ENCODE peak calls at places on chromosome 14, in five cellular contexts. One of them, this sample, is unnamed.

GRCh38 chr14:96649327-96649601 is 147.1 kb downstream of the PAPOLA start:
- DNase-seq in A549: no peak
- DNase-seq in neural progenitor cell: no peak
- DNase-seq in fibroblast of the aortic adventitia: no peak
- DNase-seq in IMR-90: no peak
- DNase-seq in this sample: no peak

GRCh38 chr14:102020058-102020971 is 55.9 kb downstream of the DYNC1H1 start:
- DNase-seq in IMR-90: peak
- DNase-seq in fibroblast of the aortic adventitia: peak
- DNase-seq in A549: no peak
- DNase-seq in neural progenitor cell: no peak
- DNase-seq in this sample: no peak

GRCh38 chr14:59425322-59425945 is 39.7 kb downstream of the GPR135 start:
- DNase-seq in fibroblast of the aortic adventitia: peak
- DNase-seq in neural progenitor cell: no peak
- DNase-seq in A549: no peak
- DNase-seq in IMR-90: peak
- DNase-seq in this sample: no peak

GRCh38 chr14:96676161-96676560 is 121.0 kb upstream of the VRK1 start:
- DNase-seq in A549: peak
- DNase-seq in IMR-90: peak
- DNase-seq in fibroblast of the aortic adventitia: peak
- DNase-seq in neural progenitor cell: no peak
- DNase-seq in this sample: no peak

GRCh38 chr14:92440345-92441003 is 73.1 kb upstream of the RIN3 start:
- DNase-seq in A549: no peak
- DNase-seq in IMR-90: no peak
- DNase-seq in neural progenitor cell: no peak
- DNase-seq in fibroblast of the aortic adventitia: no peak
- DNase-seq in this sample: no peak

GRCh38 chr14:92503756-92504491 is 9.7 kb upstream of the RIN3 start:
- DNase-seq in fibroblast of the aortic adventitia: peak
- DNase-seq in neural progenitor cell: no peak
- DNase-seq in A549: peak
- DNase-seq in IMR-90: peak
- DNase-seq in this sample: no peak

GRCh38 chr14:25400607-25401206 is 350.8 kb upstream of the STXBP6 start:
- DNase-seq in neural progenitor cell: peak
- DNase-seq in A549: peak
- DNase-seq in IMR-90: peak
- DNase-seq in fibroblast of the aortic adventitia: peak
- DNase-seq in this sample: no peak

GRCh38 chr14:100674428-100674827 is 52.3 kb upstream of the DLK1 start:
- DNase-seq in fibroblast of the aortic adventitia: no peak
- DNase-seq in IMR-90: no peak
- DNase-seq in A549: no peak
- DNase-seq in neural progenitor cell: peak
- DNase-seq in this sample: no peak

GRCh38 chr14:72444701-72445100 is 449.2 kb downstream of the DPF3 start:
- DNase-seq in fibroblast of the aortic adventitia: no peak
- DNase-seq in neural progenitor cell: no peak
- DNase-seq in A549: no peak
- DNase-seq in IMR-90: peak
- DNase-seq in this sample: no peak

GRCh38 chr14:103703433-103704385 is 11.5 kb downstream of the XRCC3 start:
- DNase-seq in fibroblast of the aortic adventitia: no peak
- DNase-seq in neural progenitor cell: no peak
- DNase-seq in IMR-90: no peak
- DNase-seq in A549: no peak
- DNase-seq in this sample: no peak

GRCh38 chr14:75339059-75339458 is 60.4 kb downstream of the FOS start:
- DNase-seq in A549: no peak
- DNase-seq in neural progenitor cell: no peak
- DNase-seq in fibroblast of the aortic adventitia: no peak
- DNase-seq in IMR-90: peak
- DNase-seq in this sample: no peak

DNA sequence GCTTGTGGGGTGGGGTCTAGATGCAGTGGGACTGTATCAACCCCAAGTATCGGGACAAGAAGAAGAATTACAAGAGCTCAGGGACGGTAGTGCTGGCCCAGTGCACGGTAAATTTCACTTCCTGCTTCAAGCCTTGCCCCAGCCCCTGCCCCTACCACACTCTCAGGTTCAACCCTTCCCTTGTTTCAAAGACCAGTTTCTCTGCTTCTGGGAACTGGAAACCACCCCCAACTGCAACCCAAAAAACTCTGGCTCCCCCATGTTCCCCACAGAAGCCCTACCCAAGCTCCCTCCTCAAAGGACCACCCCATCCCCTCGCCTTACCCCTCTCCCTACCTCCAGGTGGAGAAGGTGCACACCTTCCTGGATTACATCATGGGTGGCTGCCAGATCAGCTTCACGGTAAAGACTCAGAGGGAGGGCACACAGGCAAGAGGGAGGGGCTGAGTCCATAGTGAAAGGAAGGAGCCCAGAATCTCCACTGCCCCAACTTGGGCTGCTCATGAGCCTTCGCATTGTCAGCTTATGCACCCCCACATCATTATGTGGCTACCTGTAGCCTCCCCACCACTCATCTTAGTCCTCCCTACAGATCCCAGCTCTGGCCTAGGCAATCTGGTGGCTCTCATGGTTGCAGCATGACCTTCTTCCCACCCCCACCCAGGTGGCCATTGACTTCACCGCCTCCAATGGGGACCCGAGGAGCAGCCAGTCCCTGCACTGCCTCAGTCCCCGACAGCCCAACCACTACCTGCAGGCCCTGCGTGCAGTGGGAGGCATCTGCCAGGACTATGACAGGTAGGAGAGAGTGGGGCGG is 4.3 kb downstream of the CPNE6 start:
- DNase-seq in fibroblast of the aortic adventitia: no peak
- DNase-seq in IMR-90: no peak
- DNase-seq in A549: no peak
- DNase-seq in neural progenitor cell: no peak
- DNase-seq in this sample: no peak
- H3K4me3 ChIP-seq in fibroblast of the aortic adventitia: no peak
- H3K4me3 ChIP-seq in IMR-90: no peak
- H3K4me3 ChIP-seq in A549: no peak
- H3K4me3 ChIP-seq in neural progenitor cell: no peak
- H3K4me3 ChIP-seq in this sample: no peak

GRCh38 chr14:21940887-21941855 is 267.6 kb upstream of the OR4E1 start:
- DNase-seq in fibroblast of the aortic adventitia: no peak
- DNase-seq in IMR-90: peak
- DNase-seq in neural progenitor cell: peak
- DNase-seq in A549: peak
- DNase-seq in this sample: no peak
- TF ChIP-seq CTCF in fibroblast of the aortic adventitia: peak
- TF ChIP-seq CTCF in IMR-90: peak
- TF ChIP-seq CTCF in neural progenitor cell: peak
- TF ChIP-seq CTCF in A549: no peak
- TF ChIP-seq CTCF in this sample: peak

GRCh38 chr14:51327376-51327775 is 87.3 kb downstream of the TMX1 start:
- DNase-seq in neural progenitor cell: no peak
- DNase-seq in fibroblast of the aortic adventitia: peak
- DNase-seq in IMR-90: peak
- DNase-seq in A549: no peak
- DNase-seq in this sample: no peak
- H3K4me3 ChIP-seq in neural progenitor cell: no peak
- H3K4me3 ChIP-seq in fibroblast of the aortic adventitia: no peak
- H3K4me3 ChIP-seq in IMR-90: no peak
- H3K4me3 ChIP-seq in A549: no peak
- H3K4me3 ChIP-seq in this sample: no peak

GRCh38 chr14:65412881-65413738 is 580 bp downstream of the FUT8 start:
- DNase-seq in neural progenitor cell: peak
- DNase-seq in fibroblast of the aortic adventitia: peak
- DNase-seq in IMR-90: peak
- DNase-seq in A549: peak
- DNase-seq in this sample: peak
- TF ChIP-seq CTCF in neural progenitor cell: no peak
- TF ChIP-seq CTCF in fibroblast of the aortic adventitia: no peak
- TF ChIP-seq CTCF in IMR-90: peak
- TF ChIP-seq CTCF in A549: no peak
- TF ChIP-seq CTCF in this sample: no peak

DNA sequence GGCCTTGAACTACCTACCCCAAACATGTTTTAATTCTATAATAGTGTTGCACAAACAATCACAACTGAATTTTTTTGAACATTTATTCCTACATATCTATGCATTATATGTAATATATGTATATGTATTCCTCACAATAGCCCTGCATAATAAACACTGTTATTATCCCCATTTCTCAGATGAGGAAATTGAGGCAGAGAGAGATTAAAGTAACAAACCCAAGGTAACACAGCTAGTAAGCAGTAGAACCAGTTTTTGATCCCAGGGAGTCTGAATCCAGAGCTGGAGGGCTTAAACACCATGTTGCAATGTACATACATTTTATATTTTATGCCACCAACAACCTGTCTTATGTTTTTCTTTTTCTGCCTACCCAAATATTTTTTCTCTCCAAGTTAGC is 26.5 kb upstream of the BMP4 start:
- DNase-seq in fibroblast of the aortic adventitia: no peak
- DNase-seq in neural progenitor cell: no peak
- DNase-seq in A549: no peak
- DNase-seq in IMR-90: no peak
- DNase-seq in this sample: no peak
- H3K4me3 ChIP-seq in fibroblast of the aortic adventitia: no peak
- H3K4me3 ChIP-seq in neural progenitor cell: no peak
- H3K4me3 ChIP-seq in A549: no peak
- H3K4me3 ChIP-seq in IMR-90: no peak
- H3K4me3 ChIP-seq in this sample: no peak

DNA sequence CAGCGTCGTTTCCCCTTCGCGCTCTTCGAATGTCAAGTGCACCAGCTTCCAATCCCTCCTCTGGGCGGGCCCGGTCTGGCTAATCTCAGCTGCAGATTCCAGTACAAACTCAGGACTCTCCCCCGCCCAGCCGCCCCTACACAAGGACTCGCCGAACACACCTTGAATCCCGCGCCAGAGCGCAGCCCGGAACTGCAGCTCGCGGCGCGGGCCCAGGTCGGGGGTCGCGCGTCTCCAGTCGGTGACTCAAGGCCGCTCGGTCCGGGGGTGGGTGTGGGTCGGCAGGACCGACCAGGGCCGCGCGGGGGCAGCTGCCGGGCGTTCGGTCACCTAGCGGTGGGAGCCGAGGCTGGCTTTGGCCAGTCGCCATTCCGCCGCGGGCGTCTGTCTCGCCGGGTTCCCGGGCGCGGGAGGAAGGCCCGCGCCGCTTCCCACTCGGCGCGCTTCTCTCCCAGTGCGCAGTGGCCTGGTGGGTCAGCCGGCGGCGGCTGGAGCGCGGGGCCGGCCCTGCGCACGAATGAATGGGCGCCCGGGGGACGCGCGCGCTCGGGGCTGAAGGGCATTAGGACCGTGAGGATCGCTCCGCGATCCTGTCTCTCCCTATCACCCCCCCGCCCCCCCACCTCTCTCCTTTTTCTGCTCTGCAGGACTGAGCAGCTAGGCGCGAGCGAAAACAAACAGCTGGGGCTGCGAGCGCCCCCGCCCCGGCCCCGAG is at the start of gene GALNT16:
- DNase-seq in fibroblast of the aortic adventitia: no peak
- DNase-seq in IMR-90: peak
- DNase-seq in A549: peak
- DNase-seq in neural progenitor cell: peak
- DNase-seq in this sample: peak
- TF ChIP-seq CTCF in fibroblast of the aortic adventitia: peak
- TF ChIP-seq CTCF in IMR-90: peak
- TF ChIP-seq CTCF in A549: peak
- TF ChIP-seq CTCF in neural progenitor cell: peak
- TF ChIP-seq CTCF in this sample: peak

DNA sequence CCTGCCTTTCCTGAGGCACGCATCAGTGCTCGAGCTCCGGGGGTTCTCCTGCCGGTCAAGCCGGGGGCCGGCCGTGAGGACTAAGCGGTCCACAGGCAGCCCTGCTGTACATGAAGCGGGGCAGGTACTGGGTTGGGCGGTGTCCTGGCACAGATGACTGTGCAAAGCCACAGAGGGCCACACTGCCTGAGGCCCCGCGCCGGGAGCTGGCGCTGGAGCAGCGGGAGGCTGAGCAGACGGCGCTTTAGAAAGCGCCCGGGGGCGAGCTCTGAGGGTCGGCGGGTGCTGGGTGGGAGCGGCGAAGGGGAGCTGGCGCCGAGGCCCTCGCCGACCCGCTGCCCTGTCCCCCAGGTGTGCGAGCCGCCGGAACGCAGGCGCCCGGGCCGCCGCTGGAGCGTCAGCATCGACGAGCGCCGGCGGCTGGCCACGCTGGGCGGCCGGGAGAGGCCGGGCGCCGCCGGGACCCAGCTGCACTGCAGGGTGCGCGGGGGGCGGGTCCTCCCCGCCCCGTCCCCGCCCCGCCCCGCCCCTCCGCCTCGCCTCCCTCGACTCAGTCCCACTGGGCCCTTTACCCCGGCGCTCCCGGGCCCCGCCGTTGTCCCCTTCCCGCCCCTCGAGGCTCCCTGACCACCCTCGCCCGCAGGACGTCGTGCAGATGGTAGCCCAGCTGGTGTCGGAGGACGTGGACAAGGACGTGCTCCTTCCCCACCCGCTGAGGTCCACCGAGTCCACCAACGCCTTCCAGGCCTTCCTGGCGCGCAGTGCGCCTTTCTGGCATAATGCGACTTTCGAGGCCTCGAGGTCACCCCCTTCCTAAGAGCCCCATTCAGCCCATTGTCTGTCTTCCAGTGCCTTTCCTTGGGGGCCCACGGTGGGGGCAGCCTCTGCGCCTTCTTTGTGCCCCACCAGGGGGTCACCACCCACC is 8.3 kb upstream of the MTA1 start:
- DNase-seq in fibroblast of the aortic adventitia: peak
- DNase-seq in A549: no peak
- DNase-seq in IMR-90: peak
- DNase-seq in neural progenitor cell: peak
- DNase-seq in this sample: peak
- H3K4me3 ChIP-seq in fibroblast of the aortic adventitia: peak
- H3K4me3 ChIP-seq in A549: peak
- H3K4me3 ChIP-seq in IMR-90: peak
- H3K4me3 ChIP-seq in neural progenitor cell: peak
- H3K4me3 ChIP-seq in this sample: peak

DNA sequence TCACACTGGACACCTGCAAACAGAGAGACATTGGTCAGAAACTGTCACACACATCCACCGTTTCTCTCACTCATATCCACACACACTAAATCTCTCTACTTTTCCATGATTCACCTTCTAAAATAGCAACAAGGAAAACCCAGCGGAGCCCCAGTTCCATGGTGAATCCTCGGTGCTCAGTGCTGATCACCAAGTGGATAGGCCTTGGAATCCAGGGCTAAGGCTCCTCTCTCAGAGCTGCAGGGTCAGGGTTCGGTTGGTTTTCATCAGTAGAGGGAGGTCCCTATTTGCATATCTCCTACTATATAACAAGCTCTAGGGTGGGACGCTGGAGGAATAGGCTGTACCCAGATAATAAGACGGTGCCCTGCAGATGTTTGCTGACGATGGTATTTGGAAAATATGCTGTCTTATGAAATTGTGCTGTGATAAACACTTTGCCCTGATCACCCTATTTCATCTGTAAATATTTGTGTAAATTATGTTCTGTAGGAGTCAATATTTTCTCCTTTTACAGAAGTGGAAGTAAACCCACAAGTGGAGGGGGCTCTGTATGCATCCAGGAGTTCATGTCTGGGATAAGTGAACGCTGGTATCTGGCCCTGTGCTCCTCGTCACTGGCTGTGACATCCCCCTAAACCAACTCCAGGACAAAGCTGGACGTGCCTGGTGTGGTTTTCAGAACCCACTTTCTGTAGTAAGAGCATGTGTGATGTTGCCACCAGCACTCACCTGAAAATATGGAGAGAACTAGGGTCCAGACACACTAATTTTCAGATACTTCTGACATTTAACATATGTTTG is 709.2 kb downstream of the TMEM121 start:
- DNase-seq in IMR-90: no peak
- DNase-seq in A549: no peak
- DNase-seq in fibroblast of the aortic adventitia: no peak
- DNase-seq in neural progenitor cell: no peak
- DNase-seq in this sample: no peak
- TF ChIP-seq CTCF in IMR-90: no peak
- TF ChIP-seq CTCF in A549: no peak
- TF ChIP-seq CTCF in fibroblast of the aortic adventitia: no peak
- TF ChIP-seq CTCF in neural progenitor cell: no peak
- TF ChIP-seq CTCF in this sample: no peak

This sample was measured in upper lobe of right lung.